ENCODE peak calls at places on chromosome 16, in eight cellular contexts. T, J, O, D, Q, Z, W and B are unnamed samples.

GRCh38 chr16:57893559-57894389 is 77.2 kb downstream of the CNGB1 start:
- DNase-seq in T (no peak), J (no peak), O (no peak), D (no peak), Q (peak), Z (peak), W (peak), B (peak)

GRCh38 chr16:59053911-59054310 is 319.8 kb upstream of the GOT2 start:
- DNase-seq in T (no peak), J (no peak), O (no peak), D (no peak), Q (no peak), Z (no peak), W (no peak), B (no peak)

GRCh38 chr16:3971706-3972105 is 91.2 kb upstream of the CREBBP start:
- DNase-seq in T (no peak), J (no peak), O (peak), D (no peak), Q (no peak), Z (no peak), W (no peak), B (peak)

GRCh38 chr16:56589141-56590039 is at the start of gene MT3:
- DNase-seq in T (no peak), J (peak), O (peak), D (no peak), Q (peak), Z (no peak), W (no peak), B (no peak)

GRCh38 chr16:74603848-74604247 is 3.1 kb downstream of the GLG1 start:
- DNase-seq in T (no peak), J (no peak), O (no peak), D (no peak), Q (peak), Z (peak), W (no peak), B (no peak)

GRCh38 chr16:27695161-27695560 is 145.2 kb downstream of the KATNIP start:
- DNase-seq in T (no peak), J (no peak), O (no peak), D (no peak), Q (no peak), Z (no peak), W (no peak), B (no peak)

GRCh38 chr16:27444015-27444414 is 42.0 kb downstream of the IL21R start:
- DNase-seq in T (no peak), J (no peak), O (no peak), D (no peak), Q (no peak), Z (peak), W (no peak), B (no peak)

GRCh38 chr16:22631264-22631663 is 120.6 kb downstream of the NPIPB5 start:
- DNase-seq in T (no peak), J (no peak), O (no peak), D (no peak), Q (no peak), Z (no peak), W (no peak), B (no peak)

GRCh38 chr16:6122401-6122800 is 1024.8 kb upstream of the EEF2KMT start:
- DNase-seq in T (no peak), J (no peak), O (no peak), D (no peak), Q (no peak), Z (no peak), W (no peak), B (no peak)

GRCh38 chr16:64153718-64154117 is 968.1 kb downstream of the CDH11 start:
- DNase-seq in T (no peak), J (no peak), O (no peak), D (no peak), Q (peak), Z (peak), W (no peak), B (no peak)

GRCh38 chr16:68287276-68288251 is 23.2 kb downstream of the SLC7A6OS start:
- DNase-seq in T (no peak), J (peak), O (no peak), D (peak), Q (peak), Z (peak), W (no peak), B (peak)

GRCh38 chr16:47944589-47944988 is 211.2 kb downstream of the ABCC12 start:
- DNase-seq in T (no peak), J (no peak), O (no peak), D (no peak), Q (no peak), Z (no peak), W (no peak), B (no peak)

GRCh38 chr16:49459953-49460735 is 86.5 kb downstream of the C16orf78 start:
- DNase-seq in T (no peak), J (no peak), O (no peak), D (no peak), Q (no peak), Z (no peak), W (peak), B (no peak)

GRCh38 chr16:50909831-50910697 is 168.2 kb downstream of the CYLD start:
- DNase-seq in T (no peak), J (no peak), O (no peak), D (no peak), Q (no peak), Z (no peak), W (no peak), B (no peak)

GRCh38 chr16:48676836-48677235 is 66.9 kb upstream of the N4BP1 start:
- DNase-seq in T (no peak), J (no peak), O (no peak), D (no peak), Q (peak), Z (peak), W (no peak), B (no peak)

GRCh38 chr16:2992383-2993081 is 12.3 kb upstream of the PKMYT1 start:
- DNase-seq in T (no peak), J (no peak), O (no peak), D (no peak), Q (no peak), Z (no peak), W (no peak), B (peak)

GRCh38 chr16:11245222-11245737 is 10.7 kb downstream of the SOCS1 start:
- DNase-seq in T (no peak), J (no peak), O (no peak), D (no peak), Q (no peak), Z (no peak), W (no peak), B (no peak)

GRCh38 chr16:8391219-8391757 is 199.0 kb downstream of the TMEM114 start:
- DNase-seq in T (no peak), J (no peak), O (no peak), D (no peak), Q (no peak), Z (no peak), W (no peak), B (no peak)

GRCh38 chr16:49850558-49851467 is 5.1 kb downstream of the ZNF423 start:
- DNase-seq in T (no peak), J (no peak), O (no peak), D (no peak), Q (no peak), Z (no peak), W (no peak), B (no peak)

GRCh38 chr16:14003119-14003570 is 68.0 kb upstream of the MRTFB start:
- DNase-seq in T (peak), J (no peak), O (peak), D (no peak), Q (peak), Z (peak), W (peak), B (peak)

GRCh38 chr16:74449470-74449869 is 28.2 kb upstream of the CLEC18B start:
- DNase-seq in T (no peak), J (no peak), O (no peak), D (peak), Q (peak), Z (peak), W (no peak), B (peak)

GRCh38 chr16:69116911-69117310 is 11.5 kb downstream of the HAS3 start:
- DNase-seq in T (no peak), J (no peak), O (no peak), D (no peak), Q (no peak), Z (no peak), W (no peak), B (no peak)

GRCh38 chr16:12951392-12951791 is 50.0 kb downstream of the SHISA9 start:
- DNase-seq in T (no peak), J (no peak), O (no peak), D (no peak), Q (no peak), Z (no peak), W (no peak), B (no peak)

GRCh38 chr16:19527161-19527560 is 3.4 kb downstream of the CCP110 start:
- DNase-seq in T (no peak), J (no peak), O (no peak), D (no peak), Q (no peak), Z (no peak), W (no peak), B (no peak)

GRCh38 chr16:86398622-86399021 is 111.7 kb upstream of the FOXF1 start:
- DNase-seq in T (no peak), J (no peak), O (no peak), D (no peak), Q (peak), Z (peak), W (no peak), B (no peak)

GRCh38 chr16:2466667-2467300 is 4.3 kb upstream of the NTN3 start:
- DNase-seq in T (no peak), J (no peak), O (no peak), D (no peak), Q (no peak), Z (no peak), W (no peak), B (no peak)

GRCh38 chr16:87653234-87653633 is 50.9 kb downstream of the JPH3 start:
- DNase-seq in T (no peak), J (no peak), O (no peak), D (no peak), Q (peak), Z (peak), W (no peak), B (no peak)

GRCh38 chr16:59060212-59060611 is 326.1 kb upstream of the GOT2 start:
- DNase-seq in T (no peak), J (no peak), O (no peak), D (no peak), Q (peak), Z (peak), W (no peak), B (no peak)

GRCh38 chr16:57566436-57566835 is 24.0 kb downstream of the ADGRG5 start:
- DNase-seq in T (no peak), J (no peak), O (no peak), D (no peak), Q (no peak), Z (no peak), W (no peak), B (no peak)

GRCh38 chr16:1787322-1788094 is 4.7 kb downstream of the NUBP2 start:
- DNase-seq in T (peak), J (no peak), O (no peak), D (no peak), Q (no peak), Z (no peak), W (no peak), B (no peak)

GRCh38 chr16:90026135-90026534 is 6.9 kb upstream of the DBNDD1 start:
- DNase-seq in T (no peak), J (no peak), O (no peak), D (no peak), Q (no peak), Z (no peak), W (peak), B (no peak)